ENCODE peak calls at places on chromosomes 11 and 22, in ten cellular contexts. Z is HCT116; U is neuronal stem cell; D is hippocampal formation; N is NCI-H1105; R is NK-92 treated with Interleukin-12 subunit alpha and Interleukin-12 subunit beta, amount 100 ng/mL, for 24 hours; H is mammary epithelial cell; F is lower leg skin; V is caudate nucleus; A is EL. S is an unnamed sample.

GRCh38 chr11:88489030-88489429 is 151.5 kb upstream of the CTSC start:
- DNase-seq in Z (no peak), V (no peak), R (no peak), D (no peak), H (peak), U (no peak), F (no peak), N (no peak), A (peak), S (no peak)

GRCh38 chr22:48679656-48680555 is 1147.8 kb downstream of the BRD1 start:
- DNase-seq in A (no peak), R (no peak), F (no peak), Z (no peak), H (no peak), U (no peak), N (no peak), D (no peak), V (no peak), S (no peak)

GRCh38 chr11:11822946-11823345 is 18.8 kb upstream of the USP47 start:
- DNase-seq in R (no peak), V (no peak), F (no peak), U (no peak), Z (no peak), N (no peak), A (no peak), H (no peak), D (no peak), S (no peak)

GRCh38 chr11:15580775-15581095 is 466.0 kb downstream of the INSC start:
- DNase-seq in A (no peak), H (no peak), F (no peak), D (no peak), Z (no peak), N (no peak), U (no peak), R (no peak), V (no peak), S (no peak)

GRCh38 chr22:45600791-45601730 is 70.6 kb upstream of the ATXN10 start:
- DNase-seq in H (peak), F (no peak), R (no peak), N (no peak), Z (no peak), U (no peak), A (peak), D (no peak), V (no peak), S (no peak)

GRCh38 chr11:108929241-108929640 is 264.4 kb downstream of the DDX10 start:
- DNase-seq in D (no peak), F (no peak), R (no peak), V (no peak), H (peak), Z (peak), N (no peak), U (no peak), A (peak), S (no peak)

GRCh38 chr11:69007978-69008381 is 5.1 kb downstream of the MRGPRF start:
- DNase-seq in U (no peak), A (peak), F (no peak), D (no peak), V (no peak), H (no peak), R (no peak), Z (no peak), N (no peak), S (no peak)

GRCh38 chr11:70364198-70364597 is 34.1 kb upstream of the CTTN start:
- DNase-seq in N (no peak), Z (no peak), F (no peak), H (no peak), V (no peak), A (no peak), U (no peak), D (no peak), R (no peak), S (no peak)

S was measured in GM06990.